ENCODE peak calls at places on chromosomes 7 and 10, in ten cellular contexts. P is ovary; H is astrocyte of the spinal cord; R is stimulated activated naive CD4-positive, alpha-beta T cell; A is NCI-H774; T is mesenteric fat pad; S is activated naive CD4-positive, alpha-beta T cell treated with Interleukin-2 at 50 U/mL for 16 hours; M is activated CD4-positive, alpha-beta T cell treated with anti-CD3 and anti-CD28 coated beads for 4 hours; O is GM10248; Q is gastrocnemius medialis. L is an unnamed sample.

GRCh38 chr10:79605308-79605707 is 5.4 kb upstream of the SFTPA1 start:
- DNase-seq in P (no peak), H (no peak), R (no peak), A (no peak), T (no peak), S (no peak), M (no peak), O (no peak), Q (no peak), L (no peak)

GRCh38 chr10:27884185-27884630 is 114.7 kb downstream of the ODAD2 start:
- DNase-seq in P (no peak), H (peak; percentile 59), R (no peak), A (no peak), T (no peak), S (no peak), M (no peak), O (no peak), Q (no peak), L (no peak)

GRCh38 chr10:110447886-110448285 is 49.8 kb upstream of the DUSP5 start:
- DNase-seq in P (no peak), H (no peak), R (no peak), A (no peak), T (peak; percentile 5), S (no peak), M (no peak), O (no peak), Q (no peak), L (no peak)

GRCh38 chr10:31554556-31554955 is 235.5 kb downstream of the ZEB1 start:
- DNase-seq in P (no peak), H (peak; percentile 81), R (no peak), A (no peak), T (no peak), S (no peak), M (no peak), O (no peak), Q (no peak), L (peak; percentile 85)

GRCh38 chr10:110076559-110077318 is 69.0 kb downstream of the ADD3 start:
- DNase-seq in P (peak; percentile 71), H (peak; percentile 82), R (no peak), A (no peak), T (no peak), S (no peak), M (no peak), O (no peak), Q (peak; percentile 53), L (peak; percentile 68)

GRCh38 chr10:44203535-44203934 is 181.4 kb downstream of the CXCL12 start:
- DNase-seq in P (no peak), H (no peak), R (no peak), A (no peak), T (no peak), S (no peak), M (no peak), O (no peak), Q (no peak), L (no peak)

GRCh38 chr10:66629976-66630375 is 295.9 kb upstream of the LRRTM3 start:
- DNase-seq in P (no peak), H (no peak), R (no peak), A (no peak), T (no peak), S (no peak), M (no peak), O (no peak), Q (no peak), L (peak; percentile 3)

GRCh38 chr7:80719261-80719660 is 80.8 kb downstream of the CD36 start:
- DNase-seq in P (no peak), H (peak; percentile 62), R (no peak), A (no peak), T (no peak), S (no peak), M (no peak), O (no peak), Q (no peak), L (peak; percentile 77)

GRCh38 chr10:48247680-48248079 is 26.8 kb downstream of the FRMPD2 start:
- DNase-seq in P (no peak), H (no peak), R (no peak), A (no peak), T (no peak), S (no peak), M (no peak), O (no peak), Q (no peak), L (no peak)

GRCh38 chr7:148135106-148135505 is 455.5 kb upstream of the C7orf33 start:
- DNase-seq in P (no peak), H (no peak), R (no peak), A (no peak), T (no peak), S (no peak), M (no peak), O (no peak), Q (no peak), L (no peak)

GRCh38 chr7:603152-603941 is 83.7 kb upstream of the PDGFA start:
- DNase-seq in P (no peak), H (no peak), R (no peak), A (no peak), T (no peak), S (peak; percentile 58), M (peak; percentile 46), O (no peak), Q (no peak), L (no peak)

GRCh38 chr10:122504551-122504950 is 43.2 kb downstream of the HTRA1 start:
- DNase-seq in P (peak; percentile 85), H (peak; percentile 96), R (no peak), A (peak; percentile 28), T (peak; percentile 93), S (no peak), M (no peak), O (no peak), Q (peak; percentile 67), L (peak; percentile 94)

GRCh38 chr7:77415474-77415821 is 701 bp downstream of the GSAP start:
- DNase-seq in P (no peak), H (no peak), R (peak; percentile 8), A (no peak), T (no peak), S (peak; percentile 12), M (peak; percentile 19), O (peak; percentile 50), Q (peak; percentile 14), L (no peak)

GRCh38 chr10:77867124-77867715 is 59.3 kb downstream of the DLG5 start:
- DNase-seq in P (no peak), H (no peak), R (no peak), A (no peak), T (no peak), S (no peak), M (no peak), O (no peak), Q (no peak), L (no peak)

GRCh38 chr10:82551501-82551900 is 676.5 kb downstream of the NRG3 start:
- DNase-seq in P (no peak), H (no peak), R (no peak), A (no peak), T (no peak), S (no peak), M (no peak), O (no peak), Q (no peak), L (no peak)

GRCh38 chr7:151249732-151250072 is 1.2 kb upstream of the SMARCD3 start:
- DNase-seq in P (peak; percentile 79), H (peak; percentile 34), R (no peak), A (no peak), T (no peak), S (no peak), M (no peak), O (no peak), Q (peak; percentile 86), L (peak; percentile 39)

GRCh38 chr10:11231285-11231684 is 213.6 kb downstream of the CELF2 start:
- DNase-seq in P (no peak), H (no peak), R (no peak), A (no peak), T (no peak), S (no peak), M (no peak), O (no peak), Q (no peak), L (no peak)

GRCh38 chr7:130560972-130561371 is 69.1 kb downstream of the MEST start:
- DNase-seq in P (no peak), H (peak; percentile 7), R (no peak), A (no peak), T (no peak), S (no peak), M (no peak), O (peak; percentile 60), Q (no peak), L (peak; percentile 43)